ENCODE peak calls at places on chromosomes 11 and 22, in six cellular contexts. Y, V, U, Q, S and K are unnamed samples.

GRCh38 chr11:6371825-6372224 is 18.4 kb upstream of the SMPD1 start:
- DNase-seq in Y (no peak), V (no peak), U (no peak), Q (no peak), S (peak; percentile 23), K (no peak)

GRCh38 chr11:88631497-88631896 is 294.0 kb upstream of the CTSC start:
- DNase-seq in Y (no peak), V (no peak), U (no peak), Q (no peak), S (peak; percentile 25), K (peak; percentile 5)

GRCh38 chr11:75597636-75598035 is 35.6 kb downstream of the SERPINH1 start:
- DNase-seq in Y (no peak), V (peak; percentile 18), U (no peak), Q (no peak), S (peak; percentile 88), K (peak; percentile 57)

GRCh38 chr22:19579880-19580279 is 55.7 kb upstream of the CLDN5 start:
- DNase-seq in Y (no peak), V (peak; percentile 45), U (no peak), Q (no peak), S (no peak), K (no peak)

GRCh38 chr11:68406318-68407313 is 53.9 kb upstream of the PPP6R3 start:
- DNase-seq in Y (no peak), V (no peak), U (no peak), Q (peak; percentile 51), S (no peak), K (no peak)

GRCh38 chr11:4607111-4607510 is 920 bp downstream of the TRIM68 start:
- DNase-seq in Y (no peak), V (no peak), U (no peak), Q (no peak), S (no peak), K (no peak)

GRCh38 chr11:129209891-129210830 is 18.0 kb upstream of the ARHGAP32 start:
- DNase-seq in Y (no peak), V (no peak), U (no peak), Q (no peak), S (no peak), K (peak; percentile 44)

GRCh38 chr11:10398525-10398924 is 56.5 kb upstream of the AMPD3 start:
- DNase-seq in Y (no peak), V (no peak), U (no peak), Q (peak; percentile 81), S (no peak), K (no peak)

GRCh38 chr11:130206141-130206540 is 46.6 kb downstream of the ST14 start:
- DNase-seq in Y (no peak), V (no peak), U (no peak), Q (no peak), S (no peak), K (no peak)

GRCh38 chr11:43868852-43869567 is 11.6 kb upstream of the ALKBH3 start:
- DNase-seq in Y (no peak), V (peak; percentile 76), U (peak; percentile 23), Q (peak; percentile 46), S (no peak), K (peak; percentile 91)

GRCh38 chr22:23140385-23140784 is 1.4 kb downstream of the RSPH14 start:
- DNase-seq in Y (no peak), V (peak; percentile 32), U (no peak), Q (no peak), S (no peak), K (no peak)

GRCh38 chr22:23137905-23138520 is 3.8 kb downstream of the RSPH14 start:
- DNase-seq in Y (no peak), V (peak; percentile 94), U (peak; percentile 68), Q (no peak), S (no peak), K (peak; percentile 24)

GRCh38 chr22:23137468-23137867 is 4.3 kb downstream of the RSPH14 start:
- DNase-seq in Y (no peak), V (no peak), U (no peak), Q (no peak), S (no peak), K (no peak)

GRCh38 chr22:23142546-23143105 is 836 bp upstream of the RSPH14 start:
- DNase-seq in Y (no peak), V (no peak), U (no peak), Q (no peak), S (no peak), K (no peak)

DNA sequence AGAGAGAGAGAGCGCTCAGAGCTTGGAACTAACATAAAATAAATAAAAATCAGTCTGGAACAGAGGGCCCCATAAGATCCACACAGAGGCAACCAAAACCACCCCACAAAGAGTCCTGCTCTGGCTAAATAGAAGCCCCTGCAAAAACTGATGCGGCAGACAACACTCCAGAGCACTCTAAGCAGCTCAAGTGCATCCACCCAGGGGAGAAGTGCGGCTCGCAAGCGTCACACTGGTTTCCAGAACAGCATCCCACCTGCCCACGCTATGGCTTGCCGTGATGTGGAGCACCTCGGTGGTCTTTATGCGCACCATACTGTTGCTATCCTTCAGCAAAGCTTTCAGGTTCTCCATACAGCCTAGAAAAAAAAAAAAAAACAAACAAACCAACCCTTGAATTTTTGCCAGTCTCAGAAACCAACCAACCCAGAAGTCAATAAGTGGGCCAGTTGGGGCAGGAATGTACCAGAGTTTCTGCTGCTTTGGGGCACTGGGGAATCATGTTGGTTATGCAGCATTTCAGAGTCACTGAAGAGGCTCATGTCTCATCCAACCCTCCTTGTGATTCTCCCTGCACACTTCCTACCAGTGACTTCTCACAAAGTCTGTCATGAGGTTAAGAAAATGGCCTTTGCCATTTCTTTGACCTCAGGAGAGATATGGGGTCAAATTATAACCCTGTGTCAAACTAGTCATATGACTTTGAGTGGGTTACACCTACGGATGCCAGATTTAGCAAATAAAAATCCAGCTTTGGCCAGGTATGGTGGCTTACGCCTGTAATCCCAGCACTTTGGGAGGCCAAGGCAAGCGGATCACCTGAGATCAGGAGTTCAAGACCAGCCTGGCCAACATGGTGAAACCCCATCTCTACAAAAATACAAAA is 3.0 kb downstream of the RSPH14 start:
- DNase-seq in Y (no peak), V (no peak), U (no peak), Q (no peak), S (no peak), K (no peak)
- H3K4me3 ChIP-seq in Y (no peak overlapping the region), V (peak overlapping the region; percentile 6), U (no peak overlapping the region), Q (no peak overlapping the region), S (no peak overlapping the region), K (no peak overlapping the region)

DNA sequence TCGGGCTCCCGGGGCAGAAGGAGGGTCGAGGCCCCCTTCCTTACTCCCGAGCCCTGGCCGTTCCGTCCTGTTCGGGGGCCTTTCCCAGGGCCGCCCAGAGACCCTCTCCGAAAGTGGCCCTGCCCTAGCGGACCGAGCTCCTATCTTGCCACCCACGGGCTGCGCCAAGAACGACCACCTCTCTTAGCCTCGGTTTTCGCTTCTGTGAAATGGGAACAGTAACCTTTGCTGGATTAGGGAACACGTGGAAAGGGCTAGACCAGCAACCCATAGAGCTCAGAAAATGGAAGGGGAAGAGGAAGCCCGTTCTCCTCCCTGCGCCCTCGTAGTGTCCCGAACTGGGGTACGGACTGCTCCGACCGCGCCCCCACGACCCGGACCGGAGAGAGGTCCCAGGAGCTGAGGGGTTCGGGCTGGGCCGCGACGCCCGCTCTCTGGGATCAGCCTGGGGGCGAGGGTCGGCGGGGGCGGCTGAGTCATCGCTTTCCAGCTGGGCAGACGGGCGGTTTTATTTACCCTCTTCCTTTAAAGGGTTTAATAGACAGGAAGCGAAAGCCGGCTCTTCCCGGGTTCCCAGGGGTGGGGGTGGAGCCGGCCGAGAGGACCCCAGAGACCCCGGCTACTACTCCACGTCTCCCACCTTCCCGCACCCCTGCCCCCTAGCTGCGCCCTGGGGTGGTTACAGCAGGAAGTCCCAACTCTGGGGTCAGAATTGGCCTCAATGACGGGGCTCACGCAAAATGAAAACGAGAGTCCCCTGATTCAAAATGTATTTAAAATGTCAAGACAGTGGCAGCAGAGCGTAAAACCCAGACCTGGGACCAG is 872 bp upstream of the PHLDA2 start:
- DNase-seq in Y (no peak), V (peak; percentile 23), U (peak; percentile 36), Q (peak; percentile 67), S (peak; percentile 69), K (peak; percentile 61)
- TF ChIP-seq CTCF in Y (no peak), V (no peak), U (peak; percentile 46), Q (no peak), S (no peak), K (peak; percentile 54)

GRCh38 chr11:121795206-121795605 is 320.8 kb downstream of the BLID start:
- DNase-seq in Y (no peak), V (no peak), U (no peak), Q (no peak), S (no peak), K (no peak)

GRCh38 chr11:121792185-121792584 is 323.8 kb downstream of the BLID start:
- DNase-seq in Y (no peak), V (no peak), U (no peak), Q (no peak), S (no peak), K (no peak)

GRCh38 chr11:121790435-121790834 is 325.6 kb downstream of the BLID start:
- DNase-seq in Y (no peak), V (no peak), U (no peak), Q (no peak), S (peak; percentile 36), K (peak; percentile 26)

GRCh38 chr11:121797496-121797895 is 318.5 kb downstream of the BLID start:
- DNase-seq in Y (no peak), V (no peak), U (no peak), Q (no peak), S (no peak), K (no peak)

DNA sequence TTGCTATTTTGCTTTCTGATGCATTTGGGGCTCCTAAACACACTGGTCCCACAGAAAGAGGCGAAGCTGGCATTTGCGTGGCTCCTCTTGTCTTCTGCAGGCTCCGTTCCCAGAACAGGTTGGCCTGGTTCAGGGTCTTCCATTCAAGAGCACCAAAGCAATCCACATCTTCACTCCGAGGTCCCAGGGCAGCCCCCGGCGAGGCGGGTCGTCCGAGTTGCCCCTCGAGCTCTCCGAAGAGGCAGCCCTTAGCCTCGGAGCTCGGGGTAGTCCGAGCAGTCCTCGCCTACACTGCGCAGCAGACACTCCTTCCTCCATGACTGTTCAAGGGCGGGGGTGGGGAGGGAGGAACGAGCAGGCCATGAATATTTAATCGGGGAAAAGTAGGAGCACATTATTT is 321.3 kb downstream of the BLID start:
- DNase-seq in Y (no peak), V (no peak), U (no peak), Q (no peak), S (no peak), K (no peak)
- H3K4me3 ChIP-seq in Y (no peak overlapping the region), V (no peak overlapping the region), U (no peak overlapping the region), Q (no peak overlapping the region), S (no peak overlapping the region), K (no peak overlapping the region)

GRCh38 chr11:119863811-119864601 is 135.0 kb upstream of the NECTIN1 start:
- DNase-seq in Y (no peak), V (no peak), U (no peak), Q (no peak), S (peak; percentile 49), K (no peak)
- TF ChIP-seq CTCF in Y (no peak), V (no peak), U (no peak), Q (no peak), S (no peak), K (no peak)